ENCODE peak calls at places on chromosomes 4 and X, in five cellular contexts. H is HepG2, I is SK-N-SH, V is K562, C is GM12878. T is an unnamed sample.
A peak's percentile ranks its signal among the peaks of the same experiment; 100 is the strongest.

GRCh38 chr4:128686032-128686465 is 123.5 kb upstream of the JADE1 start:
- DNase-seq in H (peak; percentile 20), I (no peak), V (no peak), C (no peak), T (no peak)

GRCh38 chr4:76896731-76897521 is 1.0 kb downstream of the SOWAHB start:
- DNase-seq in H (no peak), I (peak; percentile 76), V (no peak), C (no peak), T (peak; percentile 19)

GRCh38 chrX:20530319-20530979 is 263.7 kb upstream of the RPS6KA3 start:
- DNase-seq in H (peak; percentile 30), I (peak; percentile 41), V (peak; percentile 55), C (peak; percentile 5), T (peak; percentile 66)

GRCh38 chrX:56975611-56976010 is 19.7 kb downstream of the SPIN3 start:
- DNase-seq in H (no peak), I (no peak), V (no peak), C (no peak), T (no peak)

GRCh38 chrX:82734140-82734539 is 774.0 kb upstream of the POU3F4 start:
- DNase-seq in H (no peak), I (no peak), V (no peak), C (no peak), T (no peak)

GRCh38 chr4:165635261-165635838 is 237.7 kb upstream of the TLL1 start:
- DNase-seq in H (no peak), I (no peak), V (no peak), C (no peak), T (no peak)

GRCh38 chr4:172996571-172997216 is 171.9 kb upstream of the GALNT7 start:
- DNase-seq in H (no peak), I (no peak), V (no peak), C (no peak), T (peak; percentile 42)

GRCh38 chrX:136689441-136689840 is 41.5 kb downstream of the CD40LG start:
- DNase-seq in H (no peak), I (no peak), V (no peak), C (no peak), T (no peak)

GRCh38 chr4:36111180-36111579 is 133.1 kb downstream of the ARAP2 start:
- DNase-seq in H (no peak), I (no peak), V (no peak), C (no peak), T (no peak)

DNA sequence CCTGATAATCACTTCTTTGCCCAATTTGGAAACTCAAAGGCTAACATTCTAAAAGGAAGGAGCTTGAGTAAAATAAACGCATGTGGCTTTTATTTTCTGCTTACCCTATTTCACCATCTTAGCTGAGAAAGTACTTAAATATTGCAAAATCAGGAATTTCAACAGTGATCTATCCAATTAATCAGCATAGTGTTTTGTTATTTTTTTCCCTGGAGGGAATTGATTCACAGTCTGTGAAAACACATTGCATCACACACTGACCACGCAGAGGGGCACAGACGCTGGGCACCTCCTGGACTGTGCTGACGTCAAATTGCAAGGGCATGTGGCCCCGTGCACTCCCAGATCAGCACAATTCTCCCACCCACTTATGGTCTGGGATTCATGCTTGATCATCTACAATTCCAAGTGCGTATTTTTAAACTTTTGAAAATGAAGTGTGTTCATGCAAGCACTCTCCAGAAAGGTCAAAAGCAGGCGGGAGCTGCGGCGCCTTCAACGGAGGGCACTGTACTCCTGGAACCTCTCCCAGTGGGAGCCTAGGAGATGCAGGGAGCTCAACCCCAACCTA is 320.6 kb upstream of the PPARGC1A start:
- DNase-seq in H (no peak), I (no peak), V (no peak), C (no peak), T (peak; percentile 62)
- TF ChIP-seq EP300 in H (no peak), I (no peak), V (no peak), C (no peak), T (peak; percentile 92)

GRCh38 chr4:148779771-148780170 is 337.6 kb upstream of the NR3C2 start:
- DNase-seq in H (no peak), I (no peak), V (no peak), C (no peak), T (no peak)

GRCh38 chr4:148774134-148774533 is 331.9 kb upstream of the NR3C2 start:
- DNase-seq in H (no peak), I (no peak), V (no peak), C (no peak), T (no peak)

GRCh38 chr4:148780426-148781005 is 338.3 kb upstream of the NR3C2 start:
- DNase-seq in H (no peak), I (no peak), V (no peak), C (no peak), T (no peak)

GRCh38 chr4:148778980-148779675 is 336.9 kb upstream of the NR3C2 start:
- DNase-seq in H (no peak), I (no peak), V (no peak), C (no peak), T (no peak)

DNA sequence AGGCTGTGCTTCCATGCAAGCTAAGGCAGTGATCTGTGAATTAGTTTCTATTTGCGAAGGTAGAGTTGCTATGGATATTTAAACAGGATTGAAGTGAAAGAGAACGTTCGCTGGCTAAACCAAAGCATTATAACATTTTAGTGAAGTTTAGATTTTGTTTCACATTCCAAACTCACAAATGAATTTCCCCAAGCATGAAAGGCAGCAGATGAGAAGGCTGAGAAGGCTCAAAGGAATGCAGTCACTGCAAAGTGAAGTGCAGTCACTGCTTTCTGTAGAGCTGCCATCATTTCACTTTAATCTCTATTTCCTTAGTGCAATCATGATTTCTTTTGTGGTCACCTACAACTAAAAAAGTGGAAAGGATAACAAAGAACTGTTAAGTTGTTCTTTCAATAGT is 334.7 kb upstream of the NR3C2 start:
- DNase-seq in H (no peak), I (no peak), V (no peak), C (no peak), T (no peak)
- TF ChIP-seq SMC3 in H (no peak), I (no peak), V (no peak), C (no peak), T (no peak)

GRCh38 chr4:39526810-39527295 is 386 bp downstream of the UGDH start:
- DNase-seq in H (no peak), I (no peak), V (peak; percentile 12), C (no peak), T (no peak)
- TF ChIP-seq EP300 in H (no peak), I (no peak), V (no peak), C (no peak), T (no peak)

GRCh38 chr4:125505637-125506036 is 190.9 kb downstream of the FAT4 start:
- DNase-seq in H (no peak), I (no peak), V (no peak), C (no peak), T (no peak)
- TF ChIP-seq SMC3 in H (no peak), I (no peak), V (no peak), C (no peak), T (no peak)

GRCh38 chr4:102828497-102828808 is 1.1 kb upstream of the UBE2D3 start:
- DNase-seq in H (no peak), I (no peak), V (no peak), C (no peak), T (peak; percentile 41)

GRCh38 chr4:102825261-102826071 is 1.9 kb downstream of the UBE2D3 start:
- DNase-seq in H (peak; percentile 66), I (peak; percentile 23), V (no peak), C (no peak), T (no peak)

GRCh38 chr4:102827674-102828496 is 534 bp upstream of the UBE2D3 start:
- DNase-seq in H (peak; percentile 100), I (peak; percentile 83), V (peak; percentile 79), C (peak; percentile 100), T (peak; percentile 100)

GRCh38 chr4:102826105-102826889 is 1.1 kb downstream of the UBE2D3 start:
- DNase-seq in H (no peak), I (no peak), V (no peak), C (no peak), T (no peak)

GRCh38 chr4:102826890-102827673 is at the start of gene UBE2D3:
- DNase-seq in H (peak; percentile 81), I (peak; percentile 78), V (peak; percentile 73), C (peak; percentile 45), T (peak; percentile 97)
- TF ChIP-seq EP300 in H (no peak), I (no peak), V (peak; percentile 39), C (peak; percentile 33), T (peak; percentile 39)

DNA sequence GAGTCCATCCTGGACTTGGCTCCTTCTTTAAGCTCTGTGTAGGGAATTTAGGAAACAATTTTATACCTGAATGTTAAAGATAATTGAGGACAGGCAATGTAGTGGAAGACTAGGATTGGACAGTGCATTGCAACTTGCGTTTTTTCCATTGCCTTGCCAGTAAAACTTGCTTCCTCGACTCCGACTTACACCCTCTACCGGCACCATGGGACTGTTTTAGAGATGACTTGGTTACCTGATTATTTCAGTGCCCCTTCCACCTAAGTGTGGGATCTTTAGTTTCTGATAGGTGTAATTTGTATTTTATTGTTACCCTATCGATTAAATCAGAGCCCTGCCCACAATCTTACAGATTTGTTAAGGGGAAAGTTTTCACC is 1.2 kb downstream of the PRPS1 start:
- DNase-seq in H (peak; percentile 6), I (peak; percentile 25), V (peak; percentile 27), C (no peak), T (peak; percentile 51)
- TF ChIP-seq SMC3 in H (no peak), I (no peak), V (no peak), C (no peak), T (peak; percentile 36)

DNA sequence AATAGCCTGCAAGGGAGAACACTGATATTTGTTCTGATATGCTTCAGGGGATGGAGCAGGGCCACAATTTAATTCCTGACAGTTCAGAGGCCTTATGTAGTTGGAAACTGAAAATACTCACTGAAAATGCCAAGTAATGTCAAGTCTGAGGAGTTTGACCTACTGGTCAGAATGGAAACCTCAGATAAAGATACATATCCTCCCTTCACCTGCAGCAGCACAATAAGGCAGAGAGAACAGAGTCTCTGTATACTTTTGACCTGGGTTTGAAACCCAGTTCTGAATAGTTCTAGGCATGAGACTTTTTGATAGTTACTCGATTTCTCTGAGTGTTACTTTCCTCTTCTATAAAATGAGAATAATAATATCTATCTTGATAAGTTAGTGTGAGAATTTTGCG is 65.8 kb upstream of the TRPC5 start:
- DNase-seq in H (no peak), I (no peak), V (no peak), C (no peak), T (no peak)
- TF ChIP-seq EP300 in H (no peak), I (no peak), V (no peak), C (no peak), T (no peak)

T was measured in A549.